ENCODE peak calls at places on chromosomes 11 and 22, in ten cellular contexts. O, J, V, D, C, Z, Q, E, U and H are unnamed samples. For H3K4me1, the result is how much of the 10 kb centered on the place peaks cover.

GRCh38 chr11:85843929-85844328 is 11.3 kb upstream of the CCDC83 start:
- DNase-seq in O (no peak), J (no peak), V (no peak), D (no peak), C (no peak), Z (no peak), Q (no peak), E (no peak), U (no peak), H (no peak)

GRCh38 chr22:36541831-36542391 is 12.9 kb upstream of the EIF3D start:
- DNase-seq in O (no peak), J (no peak), V (no peak), D (no peak), C (peak), Z (no peak), Q (no peak), E (peak), U (peak), H (no peak)

GRCh38 chr11:112806876-112807275 is 154.3 kb upstream of the NCAM1 start:
- DNase-seq in O (no peak), J (no peak), V (no peak), D (no peak), C (no peak), Z (no peak), Q (no peak), E (no peak), U (no peak), H (no peak)

GRCh38 chr11:6320411-6321207 is at the start of gene CAVIN3:
- DNase-seq in O (peak), J (peak), V (peak), D (no peak), C (peak), Z (peak), Q (peak), E (no peak), U (peak), H (peak)

GRCh38 chr22:40281717-40282116 is 64.6 kb upstream of the ADSL start:
- DNase-seq in O (peak), J (no peak), V (no peak), D (no peak), C (no peak), Z (no peak), Q (no peak), E (no peak), U (peak), H (no peak)

GRCh38 chr22:36360871-36361383 is 26.8 kb downstream of the MYH9 start:
- DNase-seq in O (no peak), J (no peak), V (no peak), D (no peak), C (peak), Z (no peak), Q (no peak), E (no peak), U (no peak), H (no peak)

GRCh38 chr11:10778217-10778970 is 27.3 kb downstream of the CTR9 start:
- DNase-seq in O (peak), J (no peak), V (no peak), D (no peak), C (peak), Z (peak), Q (no peak), E (no peak), U (no peak), H (no peak)

GRCh38 chr22:24421428-24421931 is 5.9 kb upstream of the ADORA2A start:
- DNase-seq in O (no peak), J (no peak), V (peak), D (no peak), C (no peak), Z (no peak), Q (peak), E (peak), U (no peak), H (no peak)

GRCh38 chr11:57353461-57354251 is 15.5 kb downstream of the P2RX3 start:
- DNase-seq in O (no peak), J (no peak), V (no peak), D (no peak), C (no peak), Z (no peak), Q (no peak), E (no peak), U (no peak), H (no peak)

GRCh38 chr11:42315846-42316245 is 856.4 kb upstream of the LRRC4C start:
- DNase-seq in O (no peak), J (no peak), V (no peak), D (no peak), C (no peak), Z (no peak), Q (no peak), E (no peak), U (peak), H (no peak)

GRCh38 chr11:134224710-134225662 is 515 bp downstream of the VPS26B start:
- DNase-seq in O (peak), J (peak), V (peak), D (peak), C (peak), Z (peak), Q (peak), E (peak), U (peak), H (peak)

GRCh38 chr11:105051559-105051958 is 6.4 kb upstream of the CARD16 start:
- DNase-seq in O (no peak), J (no peak), V (no peak), D (no peak), C (no peak), Z (no peak), Q (no peak), E (no peak), U (no peak), H (no peak)

GRCh38 chr11:83979593-83979992 is 693.4 kb upstream of the CCDC90B start:
- DNase-seq in O (no peak), J (no peak), V (no peak), D (no peak), C (no peak), Z (no peak), Q (no peak), E (no peak), U (no peak), H (no peak)

GRCh38 chr11:65591939-65592814 is 3.4 kb downstream of the KCNK7 start:
- DNase-seq in O (no peak), J (peak), V (peak), D (no peak), C (peak), Z (no peak), Q (no peak), E (no peak), U (no peak), H (no peak)

GRCh38 chr11:14179126-14179820 is 179.7 kb downstream of the RRAS2 start:
- DNase-seq in O (no peak), J (no peak), V (no peak), D (no peak), C (peak), Z (no peak), Q (no peak), E (no peak), U (no peak), H (no peak)

GRCh38 chr11:112614605-112615004 is 346.6 kb upstream of the NCAM1 start:
- DNase-seq in O (no peak), J (no peak), V (no peak), D (no peak), C (no peak), Z (no peak), Q (no peak), E (no peak), U (peak), H (no peak)

GRCh38 chr11:10158461-10158860 is 135.6 kb downstream of the SBF2 start:
- DNase-seq in O (no peak), J (no peak), V (no peak), D (no peak), C (peak), Z (no peak), Q (no peak), E (no peak), U (peak), H (no peak)

GRCh38 chr22:46061431-46062231 is 84.7 kb upstream of the WNT7B start:
- DNase-seq in O (peak), J (peak), V (peak), D (no peak), C (no peak), Z (no peak), Q (peak), E (no peak), U (peak), H (no peak)

GRCh38 chr11:77559686-77560425 is 29.9 kb upstream of the AQP11 start:
- DNase-seq in O (no peak), J (no peak), V (no peak), D (no peak), C (peak), Z (no peak), Q (no peak), E (no peak), U (peak), H (no peak)

GRCh38 chr22:48528221-48528915 is 1299.3 kb downstream of the BRD1 start:
- DNase-seq in O (no peak), J (no peak), V (no peak), D (no peak), C (no peak), Z (no peak), Q (peak), E (no peak), U (no peak), H (no peak)

GRCh38 chr11:15893080-15893492 is 463.3 kb downstream of the SOX6 start:
- DNase-seq in O (no peak), J (no peak), V (no peak), D (no peak), C (peak), Z (no peak), Q (no peak), E (no peak), U (peak), H (no peak)

GRCh38 chr11:5937868-5938602 is 4.0 kb upstream of the OR56A3 start:
- DNase-seq in O (no peak), J (no peak), V (no peak), D (no peak), C (no peak), Z (no peak), Q (no peak), E (no peak), U (no peak), H (no peak)

GRCh38 chr11:56089697-56090096 is 3.4 kb upstream of the OR8I2 start:
- DNase-seq in O (no peak), J (no peak), V (no peak), D (no peak), C (no peak), Z (no peak), Q (no peak), E (no peak), U (no peak), H (no peak)

GRCh38 chr22:29750559-29750958 is 16.2 kb downstream of the ZMAT5 start:
- DNase-seq in O (no peak), J (no peak), V (no peak), D (no peak), C (no peak), Z (no peak), Q (no peak), E (no peak), U (no peak), H (no peak)

GRCh38 chr11:10566257-10566956 is 2.1 kb downstream of the LYVE1 start:
- DNase-seq in O (no peak), J (no peak), V (no peak), D (no peak), C (no peak), Z (no peak), Q (no peak), E (no peak), U (no peak), H (no peak)

GRCh38 chr11:126703661-126704060 is 296.9 kb downstream of the KIRREL3 start:
- DNase-seq in O (no peak), J (no peak), V (no peak), D (no peak), C (no peak), Z (no peak), Q (no peak), E (no peak), U (no peak), H (no peak)

DNA sequence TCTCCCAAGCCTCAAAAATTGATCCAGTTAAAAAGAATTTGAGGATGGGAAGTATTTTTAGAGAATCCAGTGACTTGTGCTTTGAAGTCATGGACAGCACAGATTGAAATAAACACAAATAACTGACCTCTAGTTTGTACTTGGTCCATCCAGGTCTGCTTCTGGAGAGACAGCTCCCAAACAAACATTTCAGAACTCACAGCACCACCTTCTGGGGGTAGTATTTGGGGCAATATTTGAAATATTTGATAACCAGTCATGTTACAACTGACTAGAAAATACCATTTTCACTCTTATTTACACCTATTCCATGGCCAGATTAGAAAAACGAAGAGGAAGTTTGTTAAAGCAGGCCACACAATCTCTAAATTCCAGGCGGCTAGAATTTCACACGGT is 56.2 kb downstream of the CTSC start:
- DNase-seq in O (no peak), J (no peak), V (no peak), D (no peak), C (peak), Z (no peak), Q (no peak), E (no peak), U (no peak), H (no peak)
- TF ChIP-seq CTCF in O (no peak), J (no peak), V (no peak), D (no peak), C (peak), Z (peak), Q (no peak), E (no peak), U (peak), H (no peak)

DNA sequence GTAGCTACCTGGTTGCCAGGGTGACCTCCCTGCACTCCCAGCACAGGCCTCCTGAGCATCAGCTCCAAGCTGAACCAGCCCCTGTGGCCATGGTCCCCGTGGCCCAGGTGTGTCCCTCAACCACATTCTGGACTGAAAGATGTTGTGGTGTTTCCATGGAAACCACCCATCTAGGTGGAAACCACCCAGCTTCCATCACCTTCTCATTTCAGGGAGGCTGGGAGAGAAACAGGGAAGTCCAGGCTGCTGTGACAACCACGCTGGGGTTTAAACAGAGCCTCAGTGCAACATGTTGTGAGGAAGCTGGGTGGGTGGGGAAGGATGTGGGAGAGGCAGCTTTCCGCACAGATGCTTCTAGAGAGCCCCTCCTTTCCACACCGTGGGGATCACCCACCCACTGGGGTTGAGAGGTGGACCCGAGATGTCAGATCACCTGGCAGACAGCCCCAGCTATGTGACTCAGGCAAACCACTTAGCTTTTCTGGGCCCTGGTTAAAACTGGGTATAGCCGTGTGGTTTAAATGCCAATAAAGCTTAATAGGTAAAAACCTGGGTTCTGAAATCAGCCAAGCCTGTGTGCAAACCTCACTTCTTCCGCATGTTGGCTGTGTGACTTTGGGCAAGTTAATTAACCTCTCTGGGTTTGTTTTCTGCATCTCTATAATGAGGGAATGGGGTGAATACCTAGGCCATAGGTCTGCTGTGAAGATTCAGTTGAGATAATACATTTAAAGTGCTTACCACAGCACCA is 46.4 kb downstream of the CD82 start:
- DNase-seq in O (no peak), J (no peak), V (no peak), D (peak), C (no peak), Z (no peak), Q (no peak), E (no peak), U (peak), H (no peak)
- H3K27ac ChIP-seq in O (peak), J (no peak), V (no peak), D (no peak), C (no peak), Z (no peak), Q (peak), E (no peak), U (no peak), H (peak)

GRCh38 chr11:114079406-114080072 is 20.0 kb downstream of the ZBTB16 start:
- DNase-seq in O (peak), J (no peak), V (peak), D (no peak), C (peak), Z (peak), Q (no peak), E (no peak), U (no peak), H (no peak)
- H3K4me1 ChIP-seq in O (half or more), J (under half), V (half or more), D (under half), C (under half), Z (half or more), Q (half or more), E (under half), U (under half), H (half or more)

GRCh38 chr22:37986371-37986770 is 2.0 kb upstream of the SOX10 start:
- DNase-seq in O (no peak), J (no peak), V (no peak), D (no peak), C (no peak), Z (no peak), Q (no peak), E (no peak), U (no peak), H (no peak)

GRCh38 chr22:37983860-37984791 is at the start of gene SOX10:
- DNase-seq in O (no peak), J (no peak), V (no peak), D (no peak), C (no peak), Z (no peak), Q (no peak), E (no peak), U (no peak), H (no peak)

GRCh38 chr22:37985050-37985585 is 763 bp upstream of the SOX10 start:
- DNase-seq in O (no peak), J (no peak), V (no peak), D (no peak), C (no peak), Z (no peak), Q (no peak), E (no peak), U (no peak), H (no peak)

GRCh38 chr22:37982938-37983859 is 1.2 kb downstream of the SOX10 start:
- DNase-seq in O (no peak), J (no peak), V (no peak), D (no peak), C (no peak), Z (no peak), Q (no peak), E (peak), U (no peak), H (no peak)

GRCh38 chr22:37985751-37986281 is 1.5 kb upstream of the SOX10 start:
- DNase-seq in O (no peak), J (no peak), V (no peak), D (no peak), C (no peak), Z (no peak), Q (no peak), E (no peak), U (no peak), H (no peak)
- TF ChIP-seq CTCF in O (no peak), J (no peak), V (no peak), D (no peak), C (no peak), Z (no peak), Q (no peak), E (no peak), U (no peak), H (no peak)

GRCh38 chr11:128939591-128939990 is 3.1 kb downstream of the TP53AIP1 start:
- DNase-seq in O (no peak), J (no peak), V (no peak), D (no peak), C (peak), Z (no peak), Q (no peak), E (no peak), U (no peak), H (no peak)
- H3K27ac ChIP-seq in O (no peak), J (no peak), V (no peak), D (no peak), C (no peak), Z (no peak), Q (no peak), E (no peak), U (no peak), H (no peak)

GRCh38 chr11:855343-855674 is 12.7 kb downstream of the TSPAN4 start:
- DNase-seq in O (no peak), J (no peak), V (no peak), D (no peak), C (no peak), Z (no peak), Q (no peak), E (no peak), U (no peak), H (no peak)

GRCh38 chr11:854601-855342 is 12.1 kb downstream of the TSPAN4 start:
- DNase-seq in O (no peak), J (no peak), V (no peak), D (no peak), C (no peak), Z (no peak), Q (no peak), E (no peak), U (no peak), H (no peak)

GRCh38 chr11:856397-856796 is 13.7 kb downstream of the TSPAN4 start:
- DNase-seq in O (no peak), J (no peak), V (no peak), D (no peak), C (no peak), Z (no peak), Q (no peak), E (no peak), U (no peak), H (no peak)

GRCh38 chr11:853682-854448 is 11.2 kb downstream of the TSPAN4 start:
- DNase-seq in O (no peak), J (no peak), V (no peak), D (no peak), C (no peak), Z (no peak), Q (no peak), E (no peak), U (no peak), H (no peak)

GRCh38 chr11:855796-856195 is 13.1 kb downstream of the TSPAN4 start:
- DNase-seq in O (no peak), J (no peak), V (no peak), D (no peak), C (no peak), Z (no peak), Q (no peak), E (no peak), U (no peak), H (no peak)
- H3K4me1 ChIP-seq in O (under half), J (under half), V (under half), D (under half), C (under half), Z (under half), Q (under half), E (half or more), U (under half), H (under half)

GRCh38 chr11:35711173-35711910 is 48.8 kb downstream of the TRIM44 start:
- DNase-seq in O (no peak), J (no peak), V (no peak), D (no peak), C (peak), Z (no peak), Q (no peak), E (no peak), U (no peak), H (no peak)
- TF ChIP-seq CTCF in O (peak), J (no peak), V (no peak), D (no peak), C (no peak), Z (no peak), Q (no peak), E (no peak), U (peak), H (no peak)

DNA sequence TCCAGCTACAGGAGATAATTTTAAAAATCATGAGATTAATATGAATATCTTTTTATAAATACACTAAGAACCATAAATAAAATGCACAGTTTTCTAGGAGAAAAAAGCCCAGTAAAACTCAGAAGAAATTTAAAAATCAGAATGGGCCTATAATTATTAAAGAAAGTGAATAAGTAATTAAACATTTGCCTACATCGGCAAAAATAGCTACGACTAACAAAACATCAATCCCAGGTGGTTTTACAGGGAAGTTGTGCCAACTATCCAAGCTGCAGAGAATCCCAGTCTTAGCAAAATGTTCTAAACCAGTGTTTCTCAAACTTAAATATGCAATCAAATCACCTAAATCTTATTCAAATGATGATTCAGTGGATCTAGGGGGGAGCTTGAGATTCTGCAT is 180.0 kb downstream of the TRIM29 start:
- DNase-seq in O (no peak), J (no peak), V (no peak), D (no peak), C (no peak), Z (no peak), Q (no peak), E (no peak), U (no peak), H (no peak)
- H3K27ac ChIP-seq in O (no peak), J (no peak), V (no peak), D (no peak), C (no peak), Z (no peak), Q (no peak), E (no peak), U (no peak), H (no peak)

DNA sequence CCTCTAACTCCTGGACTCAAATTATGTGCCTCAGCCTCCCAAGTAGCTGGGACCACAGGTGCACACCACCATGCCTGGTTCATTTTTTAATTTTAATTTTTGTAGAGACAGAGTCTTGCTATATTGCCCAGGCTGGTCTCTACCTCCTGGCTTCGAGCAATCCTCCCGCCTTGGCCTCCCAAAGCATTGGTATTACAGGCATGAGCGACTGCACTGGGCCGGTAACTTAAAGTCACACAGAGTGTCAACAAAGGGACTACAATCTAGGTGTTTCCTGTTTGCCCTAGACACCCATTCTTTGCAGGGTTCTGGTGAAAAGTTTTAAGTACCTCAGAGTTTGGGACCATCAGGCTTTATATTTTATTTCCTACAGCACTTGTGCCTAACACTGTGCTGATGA is 8.4 kb downstream of the UVRAG start:
- DNase-seq in O (no peak), J (no peak), V (no peak), D (no peak), C (no peak), Z (no peak), Q (no peak), E (no peak), U (no peak), H (no peak)
- H3K4me1 ChIP-seq in O (under half), J (under half), V (under half), D (under half), C (under half), Z (under half), Q (half or more), E (under half), U (under half), H (half or more)